ENCODE peak calls at places on chromosomes 1 and 21, in seven cellular contexts. H is Calu3; J is iPS-NIHi11; W is activated naive CD8-positive, alpha-beta T cell treated with anti-CD3 and anti-CD28 coated beads, Interleukin-2, amount 50 U/mL, for 24 hours; I is stimulated activated CD8-positive, alpha-beta memory T cell treated with anti-CD3 and anti-CD28 coated beads, Interleukin-15, amount 100 ng/mL, for 24 hours; Z is NCI-H748 treated with DMSO at 0.1 percent for 48 hours; B is effector memory CD8-positive, alpha-beta T cell. F is an unnamed sample.

GRCh38 chr1:160116277-160117147 is 953 bp downstream of the ATP1A2 start:
- DNase-seq in H (no peak), J (no peak), W (no peak), I (no peak), Z (no peak), B (no peak), F (peak; percentile 66)

GRCh38 chr21:45580576-45581321 is 38.5 kb upstream of the SLC19A1 start:
- DNase-seq in H (no peak), J (no peak), W (no peak), I (no peak), Z (no peak), B (no peak), F (no peak)

GRCh38 chr1:242205622-242206489 is 207.0 kb upstream of the MAP1LC3C start:
- DNase-seq in H (no peak), J (no peak), W (no peak), I (no peak), Z (no peak), B (no peak), F (no peak)

GRCh38 chr1:56389813-56390539 is 189.4 kb downstream of the PLPP3 start:
- DNase-seq in H (peak; percentile 30), J (peak; percentile 68), W (no peak), I (no peak), Z (no peak), B (no peak), F (no peak)

GRCh38 chr1:58664881-58665280 is 35.0 kb downstream of the MYSM1 start:
- DNase-seq in H (no peak), J (no peak), W (no peak), I (no peak), Z (no peak), B (no peak), F (no peak)

GRCh38 chr1:74534241-74534640 is 21.8 kb upstream of the LRRC53 start:
- DNase-seq in H (no peak), J (no peak), W (no peak), I (no peak), Z (no peak), B (no peak), F (no peak)

GRCh38 chr1:168179411-168180147 is 817 bp downstream of the TIPRL start:
- DNase-seq in H (peak; percentile 8), J (no peak), W (peak; percentile 12), I (no peak), Z (no peak), B (no peak), F (no peak)

GRCh38 chr1:88029142-88029541 is 654.9 kb upstream of the PKN2 start:
- DNase-seq in H (peak; percentile 26), J (peak; percentile 23), W (no peak), I (no peak), Z (no peak), B (no peak), F (peak; percentile 55)

GRCh38 chr1:182259229-182259872 is 132.2 kb downstream of the GLUL start:
- DNase-seq in H (peak; percentile 20), J (no peak), W (peak; percentile 49), I (no peak), Z (no peak), B (peak; percentile 65), F (peak; percentile 60)

GRCh38 chr1:94832446-94832845 is 12.3 kb downstream of the SLC44A3 start:
- DNase-seq in H (no peak), J (no peak), W (no peak), I (no peak), Z (no peak), B (no peak), F (peak; percentile 28)

GRCh38 chr1:180966744-180967536 is 54.2 kb downstream of the KIAA1614 start:
- DNase-seq in H (no peak), J (no peak), W (no peak), I (no peak), Z (no peak), B (no peak), F (no peak)

GRCh38 chr21:26982767-26983166 is 15.9 kb upstream of the ADAMTS5 start:
- DNase-seq in H (peak; percentile 8), J (peak; percentile 18), W (no peak), I (no peak), Z (no peak), B (no peak), F (peak; percentile 10)

GRCh38 chr1:64499966-64500365 is 30.0 kb downstream of the CACHD1 start:
- DNase-seq in H (peak; percentile 11), J (peak; percentile 41), W (no peak), I (no peak), Z (no peak), B (no peak), F (no peak)

GRCh38 chr1:202624781-202625108 is 85.5 kb downstream of the SYT2 start:
- DNase-seq in H (no peak), J (no peak), W (no peak), I (no peak), Z (no peak), B (no peak), F (no peak)

GRCh38 chr1:59973719-59974118 is 47.1 kb upstream of the CYP2J2 start:
- DNase-seq in H (no peak), J (no peak), W (no peak), I (no peak), Z (no peak), B (no peak), F (no peak)

GRCh38 chr1:212518188-212518951 is 85.7 kb downstream of the NENF start:
- DNase-seq in H (peak; percentile 76), J (peak; percentile 34), W (no peak), I (no peak), Z (no peak), B (no peak), F (no peak)

GRCh38 chr1:40462956-40463590 is 12.8 kb downstream of the ZFP69B start:
- DNase-seq in H (no peak), J (no peak), W (no peak), I (no peak), Z (peak; percentile 75), B (no peak), F (no peak)

GRCh38 chr1:39003464-39003752 is 12.3 kb downstream of the AKIRIN1 start:
- DNase-seq in H (no peak), J (no peak), W (no peak), I (no peak), Z (no peak), B (no peak), F (no peak)

GRCh38 chr1:109399326-109399957 is 1.7 kb upstream of the SORT1 start:
- DNase-seq in H (peak; percentile 43), J (peak; percentile 33), W (no peak), I (no peak), Z (peak; percentile 73), B (peak; percentile 41), F (peak; percentile 72)

GRCh38 chr21:27646691-27647090 is 679.8 kb upstream of the ADAMTS5 start:
- DNase-seq in H (no peak), J (no peak), W (no peak), I (no peak), Z (no peak), B (no peak), F (no peak)

GRCh38 chr21:42652527-42653491 is 612 bp upstream of the PDE9A start:
- DNase-seq in H (peak; percentile 74), J (peak; percentile 86), W (no peak), I (no peak), Z (peak; percentile 11), B (no peak), F (peak; percentile 82)

GRCh38 chr1:215104283-215104682 is 21.7 kb downstream of the KCNK2 start:
- DNase-seq in H (no peak), J (no peak), W (no peak), I (no peak), Z (no peak), B (no peak), F (no peak)

GRCh38 chr1:31778763-31779488 is 14.8 kb upstream of the ADGRB2 start:
- DNase-seq in H (no peak), J (no peak), W (no peak), I (no peak), Z (no peak), B (no peak), F (no peak)

GRCh38 chr1:14767075-14767474 is 168.6 kb downstream of the KAZN start:
- DNase-seq in H (no peak), J (no peak), W (no peak), I (no peak), Z (no peak), B (no peak), F (peak; percentile 40)

GRCh38 chr1:233868461-233868860 is 36.0 kb upstream of the SLC35F3 start:
- DNase-seq in H (no peak), J (no peak), W (no peak), I (no peak), Z (no peak), B (no peak), F (no peak)

GRCh38 chr1:48817505-48818114 is 40.9 kb upstream of the BEND5 start:
- DNase-seq in H (peak; percentile 76), J (peak; percentile 72), W (peak; percentile 54), I (no peak), Z (peak; percentile 26), B (no peak), F (peak; percentile 64)

GRCh38 chr1:17010601-17011438 is 908 bp downstream of the ATP13A2 start:
- DNase-seq in H (peak; percentile 5), J (no peak), W (peak; percentile 13), I (no peak), Z (no peak), B (no peak), F (peak; percentile 59)